ENCODE peak calls at places on chromosomes 11 and 22, in four cellular contexts. P is Panc1, G is H1, Q is endothelial cell of umbilical vein. M is an unnamed sample.

GRCh38 chr11:67601098-67601497 is 5.6 kb upstream of the NDUFV1 start:
- DNase-seq in G (no peak), P (no peak), Q (no peak), M (no peak)

GRCh38 chr11:132126973-132127900 is 756.8 kb downstream of the NTM start:
- DNase-seq in Q (peak; percentile 71), P (peak; percentile 2), G (no peak), M (no peak)

GRCh38 chr11:63884191-63884590 is 32.8 kb downstream of the RCOR2 start:
- DNase-seq in P (no peak), Q (no peak), G (no peak), M (no peak)

GRCh38 chr11:115147243-115147807 is 356.9 kb downstream of the CADM1 start:
- DNase-seq in G (no peak), Q (no peak), P (no peak), M (no peak)

GRCh38 chr11:8941341-8942103 is 1.3 kb downstream of the ASCL3 start:
- DNase-seq in P (no peak), G (no peak), Q (peak; percentile 22), M (no peak)

GRCh38 chr11:67416416-67417335 is 1.2 kb downstream of the CARNS1 start:
- DNase-seq in G (no peak), Q (peak; percentile 18), P (no peak), M (peak; percentile 44)

GRCh38 chr11:67311556-67312082 is 8.3 kb downstream of the SSH3 start:
- DNase-seq in Q (no peak), P (no peak), G (no peak), M (no peak)

GRCh38 chr11:66580803-66581202 is 12.1 kb downstream of the CCDC87 start:
- DNase-seq in Q (no peak), G (no peak), P (no peak), M (no peak)

GRCh38 chr11:3183523-3183922 is 18.4 kb upstream of the OSBPL5 start:
- DNase-seq in Q (no peak), P (no peak), G (no peak), M (no peak)

GRCh38 chr11:12449961-12450715 is 72.8 kb downstream of the PARVA start:
- DNase-seq in G (no peak), P (no peak), Q (no peak), M (no peak)

GRCh38 chr11:15815246-15816209 is 540.8 kb downstream of the SOX6 start:
- DNase-seq in P (no peak), Q (no peak), G (no peak), M (no peak)

GRCh38 chr11:68569357-68569756 is 108.8 kb downstream of the PPP6R3 start:
- DNase-seq in Q (no peak), P (no peak), G (no peak), M (no peak)

GRCh38 chr11:120137187-120137610 is 714 bp downstream of the TRIM29 start:
- DNase-seq in P (no peak), Q (no peak), G (no peak), M (peak; percentile 8)

GRCh38 chr22:45505991-45506743 is 3.5 kb downstream of the FBLN1 start:
- DNase-seq in Q (no peak), P (no peak), G (no peak), M (no peak)

GRCh38 chr11:26950260-26950719 is 43.6 kb upstream of the FIBIN start:
- DNase-seq in G (no peak), Q (no peak), P (no peak), M (no peak)

GRCh38 chr22:29040385-29041275 is 21.0 kb downstream of the C22orf31 start:
- DNase-seq in G (no peak), Q (peak; percentile 83), P (peak; percentile 67), M (peak; percentile 73)

GRCh38 chr22:46280999-46281623 is 13.3 kb downstream of the TTC38 start:
- DNase-seq in P (no peak), Q (no peak), G (no peak), M (no peak)

GRCh38 chr22:24216541-24217209 is 28.2 kb downstream of the GGT5 start:
- DNase-seq in Q (no peak), G (no peak), P (no peak), M (no peak)

GRCh38 chr11:7592706-7593105 is 78.9 kb downstream of the PPFIBP2 start:
- DNase-seq in G (no peak), P (no peak), Q (no peak), M (peak; percentile 24)

GRCh38 chr11:126080206-126080941 is 17.7 kb upstream of the CDON start:
- DNase-seq in G (no peak), P (no peak), Q (no peak), M (peak; percentile 76)

GRCh38 chr22:44412136-44412731 is 85.8 kb downstream of the RTL6 start:
- DNase-seq in Q (no peak), G (no peak), P (no peak), M (no peak)

GRCh38 chr11:95339554-95339953 is 108.6 kb upstream of the SESN3 start:
- DNase-seq in G (no peak), Q (no peak), P (no peak), M (no peak)

GRCh38 chr11:117627259-117627658 is 169.8 kb downstream of the DSCAML1 start:
- DNase-seq in G (no peak), P (no peak), Q (no peak), M (no peak)

GRCh38 chr11:34604216-34604615 is 16.7 kb upstream of the EHF start:
- DNase-seq in Q (no peak), G (no peak), P (no peak), M (no peak)

GRCh38 chr22:46129390-46130041 is 20.8 kb upstream of the PPARA start:
- DNase-seq in Q (no peak), G (no peak), P (no peak), M (no peak)

GRCh38 chr11:34910817-34911216 is 5.4 kb downstream of the APIP start:
- DNase-seq in G (no peak), P (no peak), Q (no peak), M (no peak)

GRCh38 chr11:119484741-119485605 is 62.0 kb upstream of the THY1 start:
- DNase-seq in P (no peak), Q (no peak), G (no peak), M (no peak)

GRCh38 chr11:1873048-1873812 is 18.5 kb downstream of the PRR33 start:
- DNase-seq in P (no peak), Q (no peak), G (no peak), M (no peak)

GRCh38 chr11:61963282-61964057 is 4.0 kb downstream of the FTH1 start:
- DNase-seq in Q (peak; percentile 41), G (no peak), P (no peak), M (no peak)

GRCh38 chr11:14244926-14245325 is 114.1 kb downstream of the RRAS2 start:
- DNase-seq in G (no peak), P (no peak), Q (no peak), M (no peak)

GRCh38 chr11:64750361-64751054 is 6.6 kb upstream of the RASGRP2 start:
- DNase-seq in Q (no peak), G (no peak), P (no peak), M (no peak)

GRCh38 chr11:121464352-121464946 is 11.7 kb upstream of the SORL1-AS1 start:
- DNase-seq in P (peak; percentile 80), G (no peak), Q (peak; percentile 58), M (peak; percentile 65)

GRCh38 chr22:49237703-49238102 is 590.0 kb downstream of the BRD1 start:
- DNase-seq in P (no peak), G (no peak), Q (no peak), M (peak; percentile 1)

GRCh38 chr22:46758867-46759290 is 3.6 kb upstream of the TBC1D22A start:
- DNase-seq in G (peak; percentile 61), P (peak; percentile 32), Q (peak; percentile 82), M (no peak)

GRCh38 chr22:41262250-41262765 is 21.6 kb upstream of the CHADL start:
- DNase-seq in G (no peak), Q (no peak), P (no peak), M (no peak)

GRCh38 chr11:123450593-123450992 is 20.5 kb downstream of the GRAMD1B start:
- DNase-seq in Q (no peak), P (no peak), G (no peak), M (no peak)
- H3K27ac ChIP-seq in Q (no peak overlapping the region), P (no peak overlapping the region), G (no peak overlapping the region), M (no peak overlapping the region)

GRCh38 chr11:87338046-87338639 is 300.4 kb downstream of the TMEM135 start:
- DNase-seq in P (no peak), Q (no peak), G (no peak), M (no peak)

DNA sequence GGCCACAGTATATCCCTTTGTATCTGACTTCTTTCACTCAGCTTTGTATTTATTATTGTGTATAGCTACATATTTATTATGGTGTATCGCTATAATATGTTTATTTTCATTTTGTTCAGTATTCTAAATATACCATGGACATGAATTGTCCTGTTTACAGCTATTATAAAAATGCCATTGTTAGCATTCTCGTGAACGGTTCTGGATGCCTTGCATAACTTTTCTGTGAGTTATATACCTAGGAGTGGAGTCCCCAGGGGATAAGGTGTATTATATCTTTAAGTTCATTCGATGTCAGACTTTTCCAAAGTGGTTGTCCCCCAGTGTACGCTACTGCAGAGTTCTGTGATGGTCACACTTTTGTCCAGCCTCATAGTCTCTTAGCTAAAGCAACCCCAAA is 301.7 kb downstream of the TMEM135 start:
- DNase-seq in Q (no peak), P (no peak), G (no peak), M (no peak)
- H3K4me3 ChIP-seq in Q (no peak overlapping the region), P (no peak overlapping the region), G (no peak overlapping the region), M (no peak overlapping the region)

DNA sequence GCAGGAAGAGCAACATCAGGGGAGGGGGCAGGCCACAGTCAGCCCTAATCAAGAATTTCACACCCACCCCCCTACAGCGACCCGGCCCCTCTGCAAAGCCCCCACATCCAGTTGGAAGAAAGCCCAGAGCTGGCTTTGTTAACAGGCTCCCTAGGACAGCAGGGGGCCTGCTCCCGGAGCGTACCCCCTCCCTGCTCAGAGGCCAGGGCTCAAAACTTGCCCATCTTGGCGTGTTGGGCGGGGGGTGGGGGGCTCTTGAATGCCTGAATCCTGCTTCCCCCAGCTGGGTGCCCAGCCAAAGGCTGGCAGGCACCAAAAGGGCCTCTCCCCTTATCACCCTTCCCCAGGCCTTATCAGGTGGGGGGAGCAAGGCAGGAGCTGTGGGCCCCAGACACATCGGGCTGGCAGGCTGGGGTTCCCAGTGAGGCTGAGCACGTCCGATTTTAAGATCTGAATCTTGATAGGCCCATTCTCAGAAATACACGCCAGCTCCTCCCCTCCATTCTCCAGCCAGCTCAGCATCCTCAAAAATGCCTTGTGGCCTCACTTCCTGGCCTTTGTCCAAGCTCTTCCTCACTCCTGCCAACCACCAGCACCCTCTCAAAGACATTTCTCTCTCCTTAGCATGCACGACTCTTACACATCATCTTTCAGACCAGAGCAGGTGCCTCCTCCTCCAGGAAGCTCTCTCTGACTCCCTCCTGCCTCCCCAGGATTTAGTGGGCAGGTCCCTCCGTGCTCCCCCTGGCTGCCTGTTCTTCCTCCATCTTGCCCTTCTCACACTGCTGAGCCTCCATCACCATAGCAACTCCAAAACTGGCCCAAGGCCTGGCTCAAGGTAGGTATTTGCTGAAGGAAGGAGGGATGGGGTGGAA is 384.8 kb downstream of the MN1 start:
- DNase-seq in Q (peak; percentile 68), P (no peak), G (peak; percentile 23), M (peak; percentile 41)
- TF ChIP-seq POLR2AphosphoS5 in Q (no peak), P (no peak), G (no peak), M (peak; percentile 17)

GRCh38 chr11:71300187-71300586 is 47.8 kb upstream of the SHANK2 start:
- DNase-seq in P (no peak), Q (no peak), G (no peak), M (no peak)
- H3K27ac ChIP-seq in P (no peak overlapping the region), Q (no peak overlapping the region), G (no peak overlapping the region), M (no peak overlapping the region)

GRCh38 chr11:43282607-43283440 is 29.0 kb upstream of the API5 start:
- DNase-seq in Q (peak; percentile 50), G (no peak), P (peak; percentile 10), M (no peak)

GRCh38 chr11:43289368-43289767 is 22.4 kb upstream of the API5 start:
- DNase-seq in P (no peak), Q (no peak), G (no peak), M (no peak)

GRCh38 chr11:43285826-43286225 is 26.0 kb upstream of the API5 start:
- DNase-seq in Q (no peak), P (no peak), G (no peak), M (no peak)
- H3K4me3 ChIP-seq in Q (no peak overlapping the region), P (no peak overlapping the region), G (no peak overlapping the region), M (no peak overlapping the region)